ENCODE peak calls at places on chromosomes 6 and 20, in four cellular contexts. U is CD4-positive, alpha-beta T cell; W is pancreas; T is transverse colon. Z is an unnamed sample.

GRCh38 chr20:47235111-47235510 is 121.4 kb downstream of the ZMYND8 start:
- DNase-seq in T (no peak), W (no peak), U (no peak), Z (no peak)

GRCh38 chr6:218153-219018 is 73.9 kb upstream of the DUSP22 start:
- DNase-seq in U (no peak), T (peak), W (no peak), Z (no peak)

GRCh38 chr6:33418690-33419291 is 884 bp upstream of the CUTA start:
- DNase-seq in W (no peak), T (no peak), U (no peak), Z (no peak)

GRCh38 chr6:124490123-124490522 is 472.1 kb upstream of the RNF217 start:
- DNase-seq in U (no peak), W (no peak), T (no peak), Z (no peak)

GRCh38 chr6:135193221-135193620 is 12.1 kb downstream of the MYB start:
- DNase-seq in W (no peak), T (no peak), U (no peak), Z (no peak)

GRCh38 chr20:20603339-20603990 is 109.0 kb downstream of the RALGAPA2 start:
- DNase-seq in W (no peak), U (no peak), T (no peak), Z (no peak)

GRCh38 chr6:176766-177165 is 115.5 kb upstream of the DUSP22 start:
- DNase-seq in W (no peak), T (no peak), U (no peak), Z (no peak)

GRCh38 chr6:31125586-31126363 is 5.5 kb upstream of the CDSN start:
- DNase-seq in W (peak), T (no peak), U (no peak), Z (no peak)

GRCh38 chr20:30922129-30922528 is 335.3 kb upstream of the DEFB115 start:
- DNase-seq in U (no peak), T (no peak), W (no peak), Z (no peak)

GRCh38 chr6:41585605-41586004 is 39.4 kb downstream of the FOXP4 start:
- DNase-seq in T (no peak), U (no peak), W (peak), Z (no peak)

GRCh38 chr6:112464901-112465661 is 118.0 kb downstream of the RFPL4B start:
- DNase-seq in U (no peak), W (no peak), T (no peak), Z (no peak)

GRCh38 chr20:10521068-10521834 is 86.1 kb downstream of the SLX4IP start:
- DNase-seq in T (no peak), U (no peak), W (no peak), Z (no peak)

GRCh38 chr6:30219244-30219643 is 6.0 kb upstream of the TRIM26 start:
- DNase-seq in W (no peak), U (no peak), T (peak), Z (peak)

GRCh38 chr6:167276772-167277533 is 14.2 kb upstream of the UNC93A start:
- DNase-seq in W (no peak), T (no peak), U (no peak), Z (no peak)

GRCh38 chr20:63941282-63942060 is 14.7 kb downstream of the UCKL1 start:
- DNase-seq in T (peak), W (peak), U (peak), Z (no peak)

GRCh38 chr20:31867011-31867410 is 3.3 kb downstream of the DUSP15 start:
- DNase-seq in U (no peak), T (no peak), W (no peak), Z (no peak)

GRCh38 chr20:5848711-5849505 is 98.7 kb downstream of the SHLD1 start:
- DNase-seq in T (no peak), W (no peak), U (no peak), Z (no peak)

GRCh38 chr20:45779011-45779915 is 12.4 kb downstream of the WFDC3 start:
- DNase-seq in T (peak), U (no peak), W (peak), Z (no peak)

GRCh38 chr6:14074723-14075503 is 42.7 kb upstream of the CD83 start:
- DNase-seq in U (no peak), W (no peak), T (no peak), Z (no peak)

GRCh38 chr6:66926060-66926459 is 1219.0 kb upstream of the EYS start:
- DNase-seq in T (no peak), U (no peak), W (no peak), Z (no peak)

GRCh38 chr20:3795511-3796468 is at the start of gene CDC25B:
- DNase-seq in T (peak), U (peak), W (peak), Z (peak)

GRCh38 chr6:147099974-147100373 is 104.2 kb upstream of the STXBP5 start:
- DNase-seq in T (no peak), U (no peak), W (no peak), Z (no peak)

GRCh38 chr20:63831696-63832686 is 927 bp upstream of the ZBTB46 start:
- DNase-seq in W (peak), U (no peak), T (peak), Z (no peak)

GRCh38 chr20:63843778-63844177 is 12.7 kb upstream of the ZBTB46 start:
- DNase-seq in T (no peak), U (no peak), W (no peak), Z (no peak)

GRCh38 chr6:148509789-148510581 is 167.3 kb downstream of the SASH1 start:
- DNase-seq in W (no peak), U (no peak), T (peak), Z (no peak)

GRCh38 chr20:63855363-63856110 is 5.8 kb upstream of the ABHD16B start:
- DNase-seq in W (no peak), U (peak), T (no peak), Z (no peak)

GRCh38 chr6:163926642-163927041 is 512.1 kb downstream of the QKI start:
- DNase-seq in W (no peak), U (no peak), T (no peak), Z (no peak)

GRCh38 chr6:159837141-159837490 is 37.0 kb downstream of the PNLDC1 start:
- DNase-seq in U (no peak), W (no peak), T (no peak), Z (no peak)

GRCh38 chr6:159838020-159838744 is 38.1 kb downstream of the PNLDC1 start:
- DNase-seq in T (no peak), U (no peak), W (no peak), Z (no peak)

GRCh38 chr6:159844737-159845645 is 44.9 kb downstream of the PNLDC1 start:
- DNase-seq in W (peak), T (no peak), U (no peak), Z (no peak)

GRCh38 chr6:159837511-159837910 is 37.4 kb downstream of the PNLDC1 start:
- DNase-seq in W (no peak), T (no peak), U (no peak), Z (no peak)

DNA sequence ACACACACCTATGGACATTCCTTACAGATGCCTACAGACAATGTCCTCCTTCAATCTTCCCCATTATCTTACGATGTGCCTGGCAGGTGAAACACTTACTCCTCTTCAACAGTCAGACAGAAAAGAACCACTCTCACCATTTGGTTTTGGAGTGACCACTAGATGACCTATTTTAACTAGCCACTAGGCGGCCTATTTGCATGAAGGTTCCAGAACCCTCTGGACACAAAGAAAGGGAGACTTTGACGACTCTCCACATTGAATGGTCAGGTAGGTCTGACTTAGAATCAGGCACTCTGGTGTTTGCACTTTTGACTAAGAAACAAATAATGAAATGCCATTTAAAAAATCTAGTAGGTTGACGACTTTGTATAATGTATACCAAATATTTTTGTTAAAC is 42.0 kb downstream of the PNLDC1 start:
- DNase-seq in T (no peak), U (no peak), W (no peak), Z (no peak)
- TF ChIP-seq CTCF in T (no peak), U (no peak), W (no peak), Z (peak)

DNA sequence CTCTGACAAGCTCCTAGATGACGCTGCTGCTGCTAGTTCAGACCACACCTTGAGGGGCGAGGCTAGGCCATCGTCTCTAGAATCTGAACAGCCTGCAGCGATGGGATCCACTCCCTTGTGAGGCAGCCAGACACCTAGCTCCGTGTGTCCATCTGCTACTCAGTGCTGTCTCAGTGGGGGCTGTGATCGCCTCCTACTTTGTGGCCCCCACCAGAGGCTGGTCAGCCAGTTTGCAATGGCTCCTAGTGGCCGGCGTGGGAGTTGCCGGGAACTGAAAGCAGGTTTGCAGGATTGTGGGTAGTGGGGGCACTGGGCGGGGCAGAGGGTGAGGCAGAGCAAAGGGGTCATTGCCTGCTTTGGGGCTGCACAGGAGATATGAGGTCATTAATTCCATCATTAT is 2.8 kb downstream of the CCN5 start:
- DNase-seq in U (no peak), W (no peak), T (no peak), Z (no peak)
- TF ChIP-seq CTCF in U (no peak), W (no peak), T (no peak), Z (peak)

GRCh38 chr6:75516757-75517156 is 23.2 kb upstream of the FILIP1 start:
- DNase-seq in W (no peak), U (no peak), T (no peak), Z (no peak)
- TF ChIP-seq CTCF in W (no peak), U (no peak), T (no peak), Z (no peak)

DNA sequence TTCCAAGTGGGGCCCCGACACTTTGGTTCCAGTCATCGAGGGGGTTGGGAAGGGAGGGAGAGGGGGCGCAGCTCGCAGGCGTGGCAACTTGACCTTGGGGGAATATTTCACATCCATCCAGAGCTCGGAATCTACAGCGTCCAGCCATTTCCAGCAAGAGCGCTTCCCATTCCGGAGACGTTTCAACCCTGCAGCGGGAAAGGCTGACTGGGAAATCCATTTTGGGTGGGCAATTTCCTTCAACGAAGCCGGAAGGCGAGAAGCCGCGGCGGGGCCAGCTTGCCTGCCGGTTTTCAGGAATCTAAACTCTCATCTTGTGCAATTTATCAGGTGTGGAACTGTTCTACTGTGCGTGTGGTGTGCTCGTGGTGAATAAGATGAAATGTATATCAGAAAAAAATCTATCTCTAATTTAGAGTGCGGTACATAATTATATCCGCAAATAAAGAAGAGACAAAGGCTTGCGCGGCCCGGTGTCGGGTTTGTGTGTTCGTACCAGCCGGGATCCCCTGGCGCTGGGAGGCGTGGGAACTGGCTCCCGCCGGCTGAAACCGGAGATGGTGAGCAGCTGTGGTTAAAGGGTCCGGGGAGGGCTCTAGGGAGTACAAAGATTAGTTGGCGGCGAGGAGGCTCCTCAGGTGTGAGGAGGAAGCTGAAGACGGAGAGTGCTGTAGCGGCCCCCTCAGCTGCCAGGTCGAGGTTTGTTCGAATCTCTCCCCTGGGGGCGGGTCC is 4.8 kb downstream of the SLC32A1 start:
- DNase-seq in T (no peak), W (no peak), U (no peak), Z (no peak)
- TF ChIP-seq CTCF in T (no peak), W (no peak), U (no peak), Z (no peak)

GRCh38 chr6:149651056-149651455 is 2.5 kb upstream of the KATNA1 start:
- DNase-seq in W (no peak), U (no peak), T (no peak), Z (no peak)

GRCh38 chr6:149646599-149646998 is 1.9 kb downstream of the KATNA1 start:
- DNase-seq in T (no peak), W (no peak), U (no peak), Z (no peak)

GRCh38 chr6:149642829-149643580 is 5.5 kb downstream of the KATNA1 start:
- DNase-seq in W (no peak), U (no peak), T (no peak), Z (no peak)

GRCh38 chr6:149648148-149649145 is at the start of gene KATNA1:
- DNase-seq in U (peak), T (peak), W (peak), Z (peak)
- TF ChIP-seq CTCF in U (no peak), T (peak), W (no peak), Z (no peak)

GRCh38 chr6:73624896-73625295 is 28.9 kb downstream of the SLC17A5 start:
- DNase-seq in W (no peak), U (no peak), T (no peak), Z (no peak)
- TF ChIP-seq CTCF in W (no peak), U (no peak), T (no peak), Z (no peak)

GRCh38 chr20:51542033-51542893 is at the start of gene NFATC2:
- DNase-seq in T (peak), W (peak), U (peak), Z (no peak)
- TF ChIP-seq CTCF in T (peak), W (peak), U (peak), Z (peak)

DNA sequence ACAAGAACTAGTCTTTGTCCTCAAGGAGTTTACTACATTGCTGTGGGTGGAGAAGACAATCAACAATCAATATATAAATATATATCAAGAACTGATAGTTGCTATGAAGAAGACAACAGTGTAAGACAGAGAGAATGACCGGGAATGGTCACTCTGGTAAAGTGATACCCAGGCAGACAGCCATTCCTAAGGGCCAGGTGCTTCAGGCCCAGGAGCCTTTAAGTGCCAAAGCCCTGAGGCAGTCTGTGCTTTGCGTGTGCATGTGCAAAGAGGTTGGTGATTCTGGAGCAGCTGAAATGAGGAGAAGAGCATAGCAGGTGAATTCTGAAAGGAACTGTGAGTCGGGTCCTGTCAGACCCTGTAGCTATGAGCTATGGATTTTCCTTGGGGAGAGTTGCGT is 154.2 kb downstream of the DOK5 start:
- DNase-seq in T (no peak), U (no peak), W (no peak), Z (no peak)
- TF ChIP-seq CTCF in T (no peak), U (no peak), W (no peak), Z (no peak)

Z was measured in neural crest cell.